ENCODE peak calls at places on chromosomes 12 and 14, in ten cellular contexts. One of them, this sample, is unnamed.

GRCh38 chr14:68787235-68787727 is 5.6 kb downstream of the ZFP36L1 start:
- DNase-seq in pancreas: peak
- DNase-seq in right cardiac atrium: peak
- DNase-seq in GM23248: peak
- DNase-seq in neural progenitor cell: peak
- DNase-seq in fibroblast of pulmonary artery: no peak
- DNase-seq in choroid plexus epithelial cell: no peak
- DNase-seq in fibroblast of lung: peak
- DNase-seq in BJ: no peak
- DNase-seq in ovary: peak
- DNase-seq in this sample: no peak

GRCh38 chr12:118102070-118102469 is 1.7 kb downstream of the VSIG10 start:
- DNase-seq in right cardiac atrium: no peak
- DNase-seq in fibroblast of lung: peak
- DNase-seq in neural progenitor cell: no peak
- DNase-seq in ovary: no peak
- DNase-seq in choroid plexus epithelial cell: no peak
- DNase-seq in BJ: no peak
- DNase-seq in fibroblast of pulmonary artery: no peak
- DNase-seq in pancreas: no peak
- DNase-seq in GM23248: peak
- DNase-seq in this sample: no peak

GRCh38 chr14:90453401-90453951 is 56.6 kb downstream of the CALM1 start:
- DNase-seq in fibroblast of lung: peak
- DNase-seq in GM23248: peak
- DNase-seq in ovary: peak
- DNase-seq in neural progenitor cell: no peak
- DNase-seq in pancreas: no peak
- DNase-seq in BJ: no peak
- DNase-seq in fibroblast of pulmonary artery: peak
- DNase-seq in right cardiac atrium: peak
- DNase-seq in choroid plexus epithelial cell: peak
- DNase-seq in this sample: no peak

GRCh38 chr12:12207746-12208145 is 59.1 kb downstream of the LRP6 start:
- DNase-seq in BJ: no peak
- DNase-seq in fibroblast of pulmonary artery: no peak
- DNase-seq in pancreas: no peak
- DNase-seq in GM23248: no peak
- DNase-seq in choroid plexus epithelial cell: no peak
- DNase-seq in right cardiac atrium: no peak
- DNase-seq in neural progenitor cell: no peak
- DNase-seq in ovary: no peak
- DNase-seq in fibroblast of lung: peak
- DNase-seq in this sample: no peak

GRCh38 chr14:92514844-92515509 is 1.4 kb downstream of the RIN3 start:
- DNase-seq in ovary: no peak
- DNase-seq in GM23248: peak
- DNase-seq in fibroblast of lung: no peak
- DNase-seq in BJ: no peak
- DNase-seq in pancreas: no peak
- DNase-seq in choroid plexus epithelial cell: no peak
- DNase-seq in neural progenitor cell: no peak
- DNase-seq in fibroblast of pulmonary artery: no peak
- DNase-seq in right cardiac atrium: no peak
- DNase-seq in this sample: no peak

GRCh38 chr14:96564389-96564788 is 62.2 kb downstream of the PAPOLA start:
- DNase-seq in fibroblast of lung: no peak
- DNase-seq in BJ: no peak
- DNase-seq in right cardiac atrium: no peak
- DNase-seq in neural progenitor cell: no peak
- DNase-seq in fibroblast of pulmonary artery: peak
- DNase-seq in pancreas: no peak
- DNase-seq in GM23248: peak
- DNase-seq in ovary: no peak
- DNase-seq in choroid plexus epithelial cell: peak
- DNase-seq in this sample: no peak

GRCh38 chr12:104877107-104877705 is 80.9 kb downstream of the SLC41A2 start:
- DNase-seq in choroid plexus epithelial cell: peak
- DNase-seq in pancreas: no peak
- DNase-seq in neural progenitor cell: peak
- DNase-seq in ovary: peak
- DNase-seq in BJ: no peak
- DNase-seq in GM23248: peak
- DNase-seq in right cardiac atrium: peak
- DNase-seq in fibroblast of pulmonary artery: peak
- DNase-seq in fibroblast of lung: peak
- DNase-seq in this sample: no peak

GRCh38 chr14:68685419-68686211 is 107.3 kb downstream of the ZFP36L1 start:
- DNase-seq in pancreas: no peak
- DNase-seq in choroid plexus epithelial cell: peak
- DNase-seq in right cardiac atrium: no peak
- DNase-seq in ovary: no peak
- DNase-seq in fibroblast of pulmonary artery: peak
- DNase-seq in neural progenitor cell: no peak
- DNase-seq in fibroblast of lung: peak
- DNase-seq in GM23248: peak
- DNase-seq in BJ: no peak
- DNase-seq in this sample: no peak

GRCh38 chr14:92503756-92504491 is 9.7 kb upstream of the RIN3 start:
- DNase-seq in fibroblast of lung: peak
- DNase-seq in BJ: peak
- DNase-seq in pancreas: no peak
- DNase-seq in GM23248: peak
- DNase-seq in neural progenitor cell: no peak
- DNase-seq in fibroblast of pulmonary artery: peak
- DNase-seq in right cardiac atrium: no peak
- DNase-seq in choroid plexus epithelial cell: peak
- DNase-seq in ovary: no peak
- DNase-seq in this sample: no peak

GRCh38 chr12:76679778-76680177 is 84.1 kb upstream of the ZDHHC17 start:
- DNase-seq in right cardiac atrium: no peak
- DNase-seq in choroid plexus epithelial cell: no peak
- DNase-seq in GM23248: no peak
- DNase-seq in neural progenitor cell: no peak
- DNase-seq in ovary: no peak
- DNase-seq in fibroblast of pulmonary artery: no peak
- DNase-seq in fibroblast of lung: peak
- DNase-seq in pancreas: no peak
- DNase-seq in BJ: no peak
- DNase-seq in this sample: no peak

GRCh38 chr14:57575482-57575881 is 81.8 kb upstream of the CCDC198 start:
- DNase-seq in choroid plexus epithelial cell: no peak
- DNase-seq in BJ: no peak
- DNase-seq in pancreas: no peak
- DNase-seq in neural progenitor cell: peak
- DNase-seq in fibroblast of pulmonary artery: no peak
- DNase-seq in fibroblast of lung: no peak
- DNase-seq in ovary: no peak
- DNase-seq in GM23248: no peak
- DNase-seq in right cardiac atrium: no peak
- DNase-seq in this sample: no peak

GRCh38 chr14:93977790-93978581 is 1.6 kb upstream of the ASB2 start:
- DNase-seq in fibroblast of pulmonary artery: no peak
- DNase-seq in GM23248: no peak
- DNase-seq in right cardiac atrium: peak
- DNase-seq in pancreas: no peak
- DNase-seq in BJ: no peak
- DNase-seq in neural progenitor cell: no peak
- DNase-seq in choroid plexus epithelial cell: no peak
- DNase-seq in ovary: no peak
- DNase-seq in fibroblast of lung: peak
- DNase-seq in this sample: no peak

DNA sequence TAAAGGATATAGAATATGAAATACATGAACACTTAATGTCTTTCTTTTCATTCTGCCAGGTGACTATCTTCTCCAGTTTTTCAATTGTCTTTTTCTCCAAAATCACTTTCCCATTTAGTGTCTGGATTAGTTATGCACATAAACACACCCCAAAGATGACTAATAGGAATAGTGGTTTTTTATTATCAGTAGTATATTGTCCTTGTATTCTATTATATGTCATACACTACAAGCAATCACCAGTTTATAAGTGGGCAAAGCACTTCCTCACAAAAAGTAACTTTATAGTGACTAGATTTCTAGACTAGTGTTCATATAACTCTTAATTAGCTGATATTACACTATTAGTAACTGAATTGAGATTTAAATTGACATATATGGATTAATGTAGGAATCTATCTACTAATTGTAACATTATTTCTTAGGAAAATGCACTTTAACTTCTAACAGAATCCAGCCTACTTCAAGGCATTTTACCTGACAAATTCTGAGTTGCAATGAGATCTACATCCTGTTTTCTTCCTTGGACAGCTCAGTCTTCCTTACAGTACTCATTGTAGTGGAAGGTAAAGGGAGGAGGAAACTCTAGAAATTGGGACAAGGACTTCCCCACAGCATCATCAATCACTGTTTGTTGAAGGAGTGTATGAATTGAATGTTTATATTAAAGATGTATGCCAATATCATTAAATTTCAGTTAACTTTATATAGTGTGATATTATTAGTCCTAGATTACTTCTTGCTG is 186.1 kb upstream of the GARIN2 start:
- DNase-seq in pancreas: no peak
- DNase-seq in GM23248: peak
- DNase-seq in fibroblast of pulmonary artery: peak
- DNase-seq in BJ: no peak
- DNase-seq in choroid plexus epithelial cell: no peak
- DNase-seq in ovary: no peak
- DNase-seq in right cardiac atrium: no peak
- DNase-seq in neural progenitor cell: no peak
- DNase-seq in fibroblast of lung: peak
- DNase-seq in this sample: no peak
- H3K4me3 ChIP-seq in pancreas: no peak
- H3K4me3 ChIP-seq in GM23248: no peak
- H3K4me3 ChIP-seq in fibroblast of pulmonary artery: no peak
- H3K4me3 ChIP-seq in BJ: no peak
- H3K4me3 ChIP-seq in choroid plexus epithelial cell: no peak
- H3K4me3 ChIP-seq in ovary: no peak
- H3K4me3 ChIP-seq in right cardiac atrium: no peak
- H3K4me3 ChIP-seq in neural progenitor cell: no peak
- H3K4me3 ChIP-seq in fibroblast of lung: no peak
- H3K4me3 ChIP-seq in this sample: no peak

DNA sequence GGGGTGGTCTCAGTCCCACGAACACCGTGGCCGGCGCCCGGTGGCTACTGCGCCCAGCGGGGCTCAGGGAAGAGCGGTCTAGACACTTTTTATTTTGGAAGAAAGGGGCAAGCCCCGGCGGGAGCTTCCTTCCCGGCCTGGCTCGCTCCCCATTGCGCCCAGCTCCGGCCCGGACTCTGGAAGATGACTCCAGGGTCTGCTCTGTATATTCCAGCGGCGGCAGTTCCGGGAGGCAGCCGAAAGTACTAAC is 225.1 kb upstream of the CRY1 start:
- DNase-seq in GM23248: no peak
- DNase-seq in ovary: no peak
- DNase-seq in choroid plexus epithelial cell: no peak
- DNase-seq in fibroblast of lung: no peak
- DNase-seq in fibroblast of pulmonary artery: no peak
- DNase-seq in pancreas: no peak
- DNase-seq in BJ: no peak
- DNase-seq in neural progenitor cell: no peak
- DNase-seq in right cardiac atrium: no peak
- DNase-seq in this sample: no peak
- H3K4me3 ChIP-seq in GM23248: peak
- H3K4me3 ChIP-seq in ovary: no peak
- H3K4me3 ChIP-seq in choroid plexus epithelial cell: peak
- H3K4me3 ChIP-seq in fibroblast of lung: peak
- H3K4me3 ChIP-seq in fibroblast of pulmonary artery: peak
- H3K4me3 ChIP-seq in pancreas: peak
- H3K4me3 ChIP-seq in BJ: peak
- H3K4me3 ChIP-seq in neural progenitor cell: peak
- H3K4me3 ChIP-seq in right cardiac atrium: peak
- H3K4me3 ChIP-seq in this sample: peak

GRCh38 chr14:100282766-100283419 is 23.4 kb downstream of the SLC25A29 start:
- DNase-seq in right cardiac atrium: no peak
- DNase-seq in GM23248: no peak
- DNase-seq in neural progenitor cell: no peak
- DNase-seq in choroid plexus epithelial cell: no peak
- DNase-seq in ovary: no peak
- DNase-seq in BJ: no peak
- DNase-seq in pancreas: no peak
- DNase-seq in fibroblast of pulmonary artery: no peak
- DNase-seq in fibroblast of lung: no peak
- DNase-seq in this sample: no peak

GRCh38 chr14:100285913-100286400 is 20.3 kb downstream of the SLC25A29 start:
- DNase-seq in neural progenitor cell: no peak
- DNase-seq in choroid plexus epithelial cell: no peak
- DNase-seq in right cardiac atrium: no peak
- DNase-seq in BJ: no peak
- DNase-seq in GM23248: no peak
- DNase-seq in fibroblast of pulmonary artery: no peak
- DNase-seq in fibroblast of lung: no peak
- DNase-seq in pancreas: no peak
- DNase-seq in ovary: no peak
- DNase-seq in this sample: no peak

GRCh38 chr14:100282083-100282350 is 24.2 kb downstream of the SLC25A29 start:
- DNase-seq in fibroblast of pulmonary artery: no peak
- DNase-seq in choroid plexus epithelial cell: no peak
- DNase-seq in right cardiac atrium: no peak
- DNase-seq in fibroblast of lung: no peak
- DNase-seq in pancreas: no peak
- DNase-seq in ovary: no peak
- DNase-seq in GM23248: no peak
- DNase-seq in BJ: no peak
- DNase-seq in neural progenitor cell: no peak
- DNase-seq in this sample: no peak

GRCh38 chr14:100285021-100285912 is 21.0 kb downstream of the SLC25A29 start:
- DNase-seq in pancreas: peak
- DNase-seq in choroid plexus epithelial cell: peak
- DNase-seq in right cardiac atrium: peak
- DNase-seq in BJ: no peak
- DNase-seq in GM23248: peak
- DNase-seq in fibroblast of lung: peak
- DNase-seq in neural progenitor cell: peak
- DNase-seq in ovary: peak
- DNase-seq in fibroblast of pulmonary artery: peak
- DNase-seq in this sample: no peak

GRCh38 chr14:100283984-100284881 is 22.0 kb downstream of the SLC25A29 start:
- DNase-seq in pancreas: no peak
- DNase-seq in BJ: no peak
- DNase-seq in fibroblast of pulmonary artery: no peak
- DNase-seq in right cardiac atrium: no peak
- DNase-seq in GM23248: no peak
- DNase-seq in fibroblast of lung: no peak
- DNase-seq in ovary: no peak
- DNase-seq in choroid plexus epithelial cell: no peak
- DNase-seq in neural progenitor cell: no peak
- DNase-seq in this sample: no peak
- H3K4me3 ChIP-seq in pancreas: no peak
- H3K4me3 ChIP-seq in BJ: peak
- H3K4me3 ChIP-seq in fibroblast of pulmonary artery: peak
- H3K4me3 ChIP-seq in right cardiac atrium: no peak
- H3K4me3 ChIP-seq in GM23248: peak
- H3K4me3 ChIP-seq in fibroblast of lung: peak
- H3K4me3 ChIP-seq in ovary: no peak
- H3K4me3 ChIP-seq in choroid plexus epithelial cell: peak
- H3K4me3 ChIP-seq in neural progenitor cell: peak
- H3K4me3 ChIP-seq in this sample: peak

DNA sequence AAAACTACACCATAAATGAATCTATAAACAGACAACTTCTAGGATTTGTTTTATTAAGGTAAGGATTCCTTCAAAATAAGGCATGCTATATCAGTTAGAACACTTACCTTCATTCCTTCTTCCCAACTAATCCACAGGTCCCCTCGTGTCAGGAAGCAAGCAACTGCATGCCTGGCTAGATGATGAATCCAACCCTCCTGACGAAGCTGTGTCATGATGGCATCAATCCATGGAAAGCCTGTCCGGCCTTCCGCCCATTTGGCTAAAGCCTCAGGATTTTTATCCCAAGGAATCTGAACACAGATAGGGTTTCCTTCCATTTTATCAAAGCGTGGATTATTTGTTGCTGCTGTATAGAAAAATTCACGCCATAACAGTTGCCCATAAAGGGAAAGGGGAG is 12.5 kb upstream of the MTERF2 start:
- DNase-seq in neural progenitor cell: no peak
- DNase-seq in fibroblast of lung: no peak
- DNase-seq in choroid plexus epithelial cell: no peak
- DNase-seq in right cardiac atrium: no peak
- DNase-seq in GM23248: peak
- DNase-seq in pancreas: no peak
- DNase-seq in fibroblast of pulmonary artery: no peak
- DNase-seq in BJ: no peak
- DNase-seq in ovary: no peak
- DNase-seq in this sample: no peak
- H3K4me3 ChIP-seq in neural progenitor cell: no peak
- H3K4me3 ChIP-seq in fibroblast of lung: no peak
- H3K4me3 ChIP-seq in choroid plexus epithelial cell: no peak
- H3K4me3 ChIP-seq in right cardiac atrium: no peak
- H3K4me3 ChIP-seq in GM23248: no peak
- H3K4me3 ChIP-seq in pancreas: no peak
- H3K4me3 ChIP-seq in fibroblast of pulmonary artery: no peak
- H3K4me3 ChIP-seq in BJ: no peak
- H3K4me3 ChIP-seq in ovary: no peak
- H3K4me3 ChIP-seq in this sample: no peak